ENCODE peak calls at places on chromosomes 1 and 21, in nine cellular contexts. Y, Q, T, I, S, Z, H, K and X are unnamed samples.

GRCh38 chr1:202192770-202193613 is 607 bp upstream of the LGR6 start:
- DNase-seq in T (peak; percentile 40), S (no peak), Z (peak; percentile 59), Q (peak; percentile 57), I (peak; percentile 78), K (peak; percentile 42), H (peak; percentile 50), Y (peak; percentile 62), X (peak; percentile 59)

GRCh38 chr1:7478142-7478796 is 292.8 kb upstream of the VAMP3 start:
- DNase-seq in Q (no peak), T (no peak), Z (no peak), Y (no peak), H (no peak), S (no peak), I (no peak), K (no peak), X (no peak)

GRCh38 chr1:224212618-224213037 is 29.6 kb downstream of the DEGS1 start:
- DNase-seq in Z (no peak), H (no peak), Q (no peak), S (no peak), T (no peak), I (no peak), Y (no peak), K (no peak), X (no peak)

GRCh38 chr1:218281285-218281684 is 3.8 kb upstream of the RRP15 start:
- DNase-seq in T (peak; percentile 42), Y (no peak), Q (no peak), Z (no peak), I (no peak), H (no peak), K (no peak), S (no peak), X (no peak)

GRCh38 chr1:66332524-66332853 is 201.5 kb upstream of the SGIP1 start:
- DNase-seq in S (no peak), Q (no peak), I (no peak), T (no peak), Y (no peak), H (no peak), K (no peak), Z (no peak), X (no peak)

GRCh38 chr1:33612877-33613487 is 140.5 kb downstream of the ZSCAN20 start:
- DNase-seq in K (peak; percentile 48), Q (peak; percentile 73), Y (peak; percentile 61), S (no peak), T (peak; percentile 58), Z (peak; percentile 80), H (peak; percentile 15), I (peak; percentile 67), X (peak; percentile 68)

GRCh38 chr1:22922640-22923039 is 50.0 kb downstream of the LACTBL1 start:
- DNase-seq in T (peak; percentile 38), Y (no peak), K (no peak), H (no peak), Q (peak; percentile 26), Z (peak; percentile 44), S (no peak), I (no peak), X (no peak)

GRCh38 chr1:36248250-36248894 is 24.1 kb downstream of the THRAP3 start:
- DNase-seq in I (no peak), Y (peak; percentile 62), T (peak; percentile 95), H (no peak), S (peak; percentile 72), Z (peak; percentile 94), Q (peak; percentile 95), K (peak; percentile 52), X (no peak)

GRCh38 chr1:39397487-39397886 is 93.9 kb upstream of the BMP8A start:
- DNase-seq in H (no peak), I (no peak), T (no peak), Z (no peak), Y (no peak), Q (no peak), K (no peak), S (no peak), X (no peak)

GRCh38 chr1:211478801-211479619 is 13.0 kb downstream of the RD3 start:
- DNase-seq in Y (no peak), T (no peak), S (no peak), K (no peak), Z (no peak), H (no peak), Q (no peak), I (no peak), X (no peak)

GRCh38 chr21:46368533-46369285 is 44.8 kb downstream of the PCNT start:
- DNase-seq in K (no peak), H (peak; percentile 23), Q (no peak), T (no peak), Y (no peak), I (peak; percentile 86), S (no peak), Z (no peak), X (no peak)

GRCh38 chr1:229884765-229885164 is 182.3 kb upstream of the GALNT2 start:
- DNase-seq in Q (no peak), T (no peak), S (no peak), Z (no peak), K (no peak), I (peak; percentile 12), Y (peak; percentile 40), H (no peak), X (no peak)